ENCODE peak calls at places on chromosomes 4 and X, in five cellular contexts. U is stomach; P is CD8-positive, alpha-beta memory T cell; E is upper lobe of right lung; H is psoas muscle. D is an unnamed sample. For H3K4me1, the result is how much of the 10 kb centered on the place peaks cover.

GRCh38 chr4:1023241-1023640 is 11.8 kb downstream of the FGFRL1 start:
- DNase-seq in H (no peak), E (no peak), U (no peak), P (no peak), D (no peak)

GRCh38 chr4:185270885-185271284 is 61.5 kb downstream of the SNX25 start:
- DNase-seq in P (no peak), E (no peak), H (no peak), U (no peak), D (no peak)

GRCh38 chr4:169185133-169185956 is 85.4 kb downstream of the SH3RF1 start:
- DNase-seq in U (no peak), H (no peak), E (no peak), P (no peak), D (no peak)

GRCh38 chr4:150561338-150561737 is 20.6 kb upstream of the MAB21L2 start:
- DNase-seq in P (no peak), E (no peak), H (no peak), U (no peak), D (no peak)

GRCh38 chrX:75989806-75990590 is 182.9 kb upstream of the PBDC1 start:
- DNase-seq in P (no peak), E (no peak), U (no peak), H (no peak), D (no peak)

GRCh38 chr4:107577743-107578142 is 142.3 kb downstream of the PAPSS1 start:
- DNase-seq in P (no peak), H (no peak), U (no peak), E (no peak), D (no peak)

GRCh38 chr4:179536694-179537093 is 2094.5 kb upstream of the AGA start:
- DNase-seq in E (no peak), H (no peak), U (no peak), P (no peak), D (no peak)

GRCh38 chr4:26822546-26822945 is 38.1 kb upstream of the STIM2 start:
- DNase-seq in U (no peak), H (no peak), E (no peak), P (no peak), D (no peak)

GRCh38 chr4:166482755-166483154 is 609.7 kb downstream of the TLL1 start:
- DNase-seq in E (no peak), P (no peak), U (no peak), H (no peak), D (no peak)

GRCh38 chr4:98566491-98567008 is 91.9 kb downstream of the TSPAN5 start:
- DNase-seq in P (no peak), U (no peak), E (no peak), H (no peak), D (no peak)

GRCh38 chr4:40722576-40723161 is 27.1 kb upstream of the NSUN7 start:
- DNase-seq in P (no peak), E (no peak), U (no peak), H (no peak), D (peak)

GRCh38 chr4:78336093-78336943 is 215.3 kb upstream of the ANXA3 start:
- DNase-seq in U (no peak), P (no peak), E (no peak), H (no peak), D (no peak)

GRCh38 chr4:173538148-173538902 is 8.3 kb upstream of the HAND2 start:
- DNase-seq in P (no peak), E (peak), U (no peak), H (no peak), D (no peak)

GRCh38 chr4:186485621-186486062 is 69.7 kb downstream of the MTNR1A start:
- DNase-seq in U (no peak), E (no peak), H (no peak), P (no peak), D (no peak)

GRCh38 chr4:185210102-185210981 is 944 bp downstream of the SNX25 start:
- DNase-seq in U (peak), H (peak), P (peak), E (peak), D (peak)

GRCh38 chrX:16310326-16310725 is 143.0 kb downstream of the MAGEB17 start:
- DNase-seq in P (no peak), E (no peak), H (no peak), U (no peak), D (no peak)

GRCh38 chr4:162959056-162959455 is 207.6 kb downstream of the NAF1 start:
- DNase-seq in E (no peak), P (no peak), U (peak), H (no peak), D (no peak)

GRCh38 chr4:76212851-76213414 is 691 bp downstream of the SCARB2 start:
- DNase-seq in U (no peak), P (peak), E (no peak), H (no peak), D (no peak)

GRCh38 chrX:43892471-43892870 is 10.2 kb upstream of the MAOB start:
- DNase-seq in P (no peak), U (no peak), H (no peak), E (no peak), D (no peak)

GRCh38 chrX:44842555-44843317 is 1.1 kb upstream of the DUSP21 start:
- DNase-seq in P (no peak), H (no peak), E (no peak), U (no peak), D (no peak)

GRCh38 chr4:147511005-147511660 is 30.2 kb downstream of the EDNRA start:
- DNase-seq in H (no peak), U (no peak), E (no peak), P (no peak), D (no peak)

GRCh38 chrX:49610718-49611310 is 12.0 kb downstream of the GAGE1 start:
- DNase-seq in E (no peak), H (no peak), U (no peak), P (no peak), D (no peak)

GRCh38 chrX:17374619-17375360 is at the start of gene NHS:
- DNase-seq in U (peak), E (peak), P (no peak), H (peak), D (peak)

GRCh38 chrX:24494544-24495113 is 29.5 kb downstream of the PDK3 start:
- DNase-seq in E (no peak), H (no peak), P (no peak), U (no peak), D (no peak)

GRCh38 chr4:36172650-36173049 is 71.7 kb downstream of the ARAP2 start:
- DNase-seq in U (no peak), E (no peak), H (no peak), P (no peak), D (no peak)

GRCh38 chrX:136910565-136911040 is 30.1 kb upstream of the RBMX start:
- DNase-seq in U (no peak), P (no peak), E (no peak), H (no peak), D (no peak)

GRCh38 chr4:85495621-85496020 is 20.7 kb downstream of the ARHGAP24 start:
- DNase-seq in E (no peak), U (no peak), H (no peak), P (no peak), D (no peak)

GRCh38 chr4:85488416-85488815 is 13.5 kb downstream of the ARHGAP24 start:
- DNase-seq in H (no peak), P (no peak), E (no peak), U (no peak), D (no peak)

GRCh38 chr4:85489273-85489672 is 14.3 kb downstream of the ARHGAP24 start:
- DNase-seq in U (no peak), H (no peak), P (no peak), E (no peak), D (no peak)

GRCh38 chr4:85496146-85496849 is 21.3 kb downstream of the ARHGAP24 start:
- DNase-seq in U (no peak), H (no peak), E (no peak), P (no peak), D (no peak)

DNA sequence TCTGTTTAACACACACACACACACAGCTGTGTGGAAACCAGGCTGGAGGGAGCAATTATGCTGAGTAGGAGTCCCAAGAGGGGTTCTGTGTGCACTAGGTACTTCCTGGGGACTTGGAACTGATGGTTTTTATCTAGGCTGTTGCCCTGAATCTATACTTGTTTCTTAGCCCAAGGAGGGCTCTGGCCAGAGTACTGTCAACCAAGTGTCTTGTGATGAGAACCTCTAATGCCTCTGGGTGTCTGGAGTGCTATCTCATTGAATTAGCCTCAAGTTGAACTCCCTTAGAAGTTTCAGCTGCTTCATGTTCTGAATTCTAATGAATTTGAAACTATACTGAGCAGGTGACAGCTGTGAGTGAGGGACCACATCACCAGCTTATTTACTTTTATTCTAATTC is 16.6 kb downstream of the ARHGAP24 start:
- DNase-seq in H (no peak), E (no peak), P (no peak), U (no peak), D (no peak)
- H3K4me1 ChIP-seq in H (under half), E (under half), P (under half), U (under half), D (under half)

DNA sequence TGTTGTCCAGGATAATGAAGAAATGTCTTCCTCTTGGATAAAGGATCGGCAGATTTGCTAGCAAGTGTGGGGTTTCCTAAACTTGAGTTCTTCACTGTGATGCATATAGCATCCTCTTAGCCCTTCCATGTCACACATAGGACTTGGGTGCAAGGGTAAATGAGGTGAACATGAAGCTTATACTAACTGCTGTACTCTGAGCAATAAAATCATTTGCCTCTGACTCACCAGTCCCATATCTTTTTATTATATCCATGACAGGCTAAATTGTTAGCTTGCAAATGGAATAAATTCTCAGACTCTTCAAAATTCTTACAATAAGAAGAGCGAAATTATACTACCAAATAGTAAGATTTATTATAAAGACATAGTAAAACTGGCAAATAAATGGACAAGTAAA is 14.7 kb upstream of the TBC1D1 start:
- DNase-seq in E (no peak), P (no peak), H (no peak), U (no peak), D (no peak)
- H3K4me1 ChIP-seq in E (under half), P (under half), H (under half), U (under half), D (under half)

GRCh38 chr4:73621357-73621756 is 1.1 kb upstream of the RASSF6 start:
- DNase-seq in U (no peak), E (no peak), P (no peak), H (no peak), D (no peak)
- H3K4me1 ChIP-seq in U (under half), E (under half), P (under half), H (under half), D (under half)

DNA sequence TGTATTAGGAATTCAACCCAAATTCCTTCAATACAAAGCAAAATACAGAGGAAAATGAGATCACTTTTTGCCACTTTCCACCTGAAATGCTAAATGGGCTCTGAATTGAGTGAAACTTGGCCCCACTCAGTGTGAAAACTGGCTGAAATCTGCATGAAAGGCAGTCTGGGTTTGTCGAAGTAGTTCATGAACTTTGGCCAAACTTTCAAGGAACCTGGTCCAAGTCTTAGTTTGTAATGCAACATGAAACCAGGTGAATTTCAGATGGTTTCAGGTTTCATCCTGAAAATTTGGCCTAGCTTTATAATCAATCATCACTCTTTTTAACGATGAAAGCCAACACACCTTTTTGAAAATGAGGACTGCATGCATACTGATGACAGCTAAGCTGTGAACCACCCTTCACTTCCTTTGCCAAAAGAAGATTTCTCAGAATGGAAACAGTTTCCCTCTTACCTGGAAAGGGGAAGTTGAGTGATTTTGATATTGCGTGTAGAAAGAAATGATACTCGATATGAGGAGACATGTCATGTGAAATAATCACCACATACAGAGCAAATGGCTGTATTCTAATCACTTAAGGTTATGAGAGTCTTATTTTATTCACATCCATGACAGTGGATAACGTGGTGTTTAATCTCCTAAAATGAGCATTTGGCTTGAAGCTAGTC is 209.9 kb upstream of the ETNPPL start:
- DNase-seq in H (no peak), P (no peak), E (no peak), U (no peak), D (no peak)
- H3K4me1 ChIP-seq in H (under half), P (under half), E (under half), U (under half), D (under half)

GRCh38 chr4:123050014-123050413 is 127.6 kb upstream of the NUDT6 start:
- DNase-seq in P (no peak), E (no peak), U (no peak), H (no peak), D (no peak)

GRCh38 chr4:123043793-123044425 is 121.5 kb upstream of the NUDT6 start:
- DNase-seq in U (no peak), H (no peak), P (no peak), E (no peak), D (no peak)

GRCh38 chr4:123042095-123042494 is 119.7 kb upstream of the NUDT6 start:
- DNase-seq in P (no peak), U (no peak), H (no peak), E (no peak), D (no peak)

GRCh38 chr4:123043013-123043412 is 120.6 kb upstream of the NUDT6 start:
- DNase-seq in E (no peak), U (no peak), P (no peak), H (no peak), D (no peak)

DNA sequence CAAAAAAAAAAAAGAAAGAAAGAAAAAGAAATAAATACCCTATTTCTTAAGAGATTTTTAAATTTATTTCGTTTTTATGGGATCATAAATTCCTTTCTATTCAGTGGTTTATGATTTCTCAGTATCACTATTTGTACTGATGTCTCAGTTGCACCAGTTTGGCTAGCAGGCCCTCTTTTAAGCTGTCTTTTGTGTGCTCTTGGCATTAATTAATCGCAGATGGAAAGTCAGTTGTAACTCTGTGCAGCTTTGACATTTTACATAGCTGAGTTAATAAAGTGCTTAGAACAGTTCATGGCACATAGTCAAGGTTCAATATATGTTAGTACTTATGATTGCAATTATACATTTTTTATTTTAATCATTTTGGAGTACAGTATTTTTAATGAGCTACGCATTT is 123.7 kb upstream of the NUDT6 start:
- DNase-seq in P (no peak), U (no peak), H (no peak), E (no peak), D (no peak)
- H3K4me1 ChIP-seq in P (under half), U (under half), H (under half), E (under half), D (under half)

DNA sequence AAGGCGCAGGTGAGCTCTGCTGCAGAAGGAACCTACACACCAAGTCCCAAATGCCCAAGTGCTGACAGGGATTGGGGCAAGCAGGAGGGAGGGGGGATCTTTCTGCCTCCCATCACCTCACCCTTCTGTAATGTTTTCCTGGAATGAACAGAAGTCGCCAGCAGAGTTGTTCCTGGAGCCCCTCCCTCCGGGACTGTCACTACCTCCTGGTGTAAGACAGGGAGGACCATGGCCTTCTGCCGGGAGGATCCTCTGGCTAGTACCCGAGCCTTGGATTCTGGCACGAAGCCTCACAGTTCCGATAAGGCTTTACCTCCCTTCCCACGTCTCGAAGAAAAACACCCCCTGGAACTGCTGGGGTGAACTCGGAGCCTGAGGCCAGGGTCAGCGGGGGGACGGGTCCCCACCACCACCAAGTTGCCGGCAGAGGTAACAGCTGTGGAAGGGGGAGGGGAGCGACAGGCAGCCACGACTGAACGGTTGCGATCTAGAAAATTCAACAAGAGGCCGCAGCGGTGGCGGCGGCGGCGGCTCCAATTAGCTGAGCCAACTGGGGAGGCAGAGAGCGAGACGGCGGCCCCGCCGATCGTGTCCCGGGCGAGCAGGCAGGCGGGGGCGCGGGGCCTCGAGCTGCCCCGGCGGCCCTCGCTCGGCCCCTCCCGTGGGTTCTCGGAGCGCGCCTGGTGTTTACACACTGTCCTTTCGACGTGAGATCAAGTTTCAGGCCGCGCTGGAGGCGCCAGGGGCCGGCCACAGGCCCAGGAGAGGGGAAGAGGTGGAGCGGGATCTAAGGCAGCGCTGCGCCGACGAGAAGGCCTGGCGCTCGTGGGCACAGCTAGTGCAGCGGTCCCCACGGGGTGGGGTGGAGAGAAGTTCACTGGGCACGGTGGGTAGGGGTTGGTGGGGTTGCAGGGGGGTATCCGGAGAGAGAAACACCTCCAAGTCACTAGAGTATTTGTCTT is 53.7 kb upstream of the BCOR start:
- DNase-seq in E (peak), U (peak), H (peak), P (no peak), D (peak)
- H3K4me1 ChIP-seq in E (under half), U (half or more), H (under half), P (under half), D (under half)

GRCh38 chr4:182264139-182264752 is 21.0 kb downstream of the TENM3 start:
- DNase-seq in E (no peak), P (no peak), H (no peak), U (no peak), D (no peak)
- H3K4me1 ChIP-seq in E (under half), P (under half), H (under half), U (under half), D (under half)

GRCh38 chr4:54061067-54061466 is 3.3 kb downstream of the CHIC2 start:
- DNase-seq in E (no peak), H (no peak), U (no peak), P (no peak), D (no peak)

GRCh38 chr4:54055494-54055893 is 8.9 kb downstream of the CHIC2 start:
- DNase-seq in U (no peak), E (no peak), P (no peak), H (no peak), D (no peak)

GRCh38 chr4:54054501-54054900 is 9.9 kb downstream of the CHIC2 start:
- DNase-seq in U (no peak), H (no peak), E (no peak), P (no peak), D (no peak)

GRCh38 chr4:54056360-54056759 is 8.0 kb downstream of the CHIC2 start:
- DNase-seq in E (no peak), P (no peak), H (no peak), U (no peak), D (no peak)

DNA sequence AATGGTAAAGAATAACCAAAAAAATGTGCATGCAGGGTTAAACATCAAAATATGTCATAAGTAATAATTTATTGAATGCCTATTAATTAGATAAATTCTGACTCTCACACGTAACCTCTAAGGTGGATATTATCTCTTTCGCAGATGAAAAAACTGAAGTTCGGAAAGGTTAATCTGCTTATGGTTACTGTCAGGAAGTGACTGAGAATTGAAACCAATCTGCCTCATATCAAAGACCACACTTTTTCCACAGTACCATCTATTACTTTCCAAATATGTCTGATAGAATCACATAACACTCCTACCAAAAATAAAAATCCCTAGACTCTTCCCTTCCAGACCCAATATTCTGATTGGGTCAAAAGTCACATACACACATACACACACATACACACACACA is 6.2 kb downstream of the CHIC2 start:
- DNase-seq in U (no peak), H (no peak), E (no peak), P (no peak), D (no peak)
- H3K4me1 ChIP-seq in U (half or more), H (half or more), E (half or more), P (half or more), D (half or more)

D was measured in lower lobe of right lung.